ENCODE peak calls at places on chromosomes 2 and 18, in nine cellular contexts. T is mesothelial cell of epicardium; I is neural crest cell; J is T47D; A is right cardiac atrium; Z is stimulated activated CD4-positive, alpha-beta T cell treated with anti-CD3 and anti-CD28 coated beads, Interleukin-4, amount 100 ng/mL, for 48 hours; V is CD4-positive, alpha-beta T cell; K is mucosa of gallbladder; X is EL. Q is an unnamed sample.

GRCh38 chr2:34627003-34627402 is 1027.9 kb upstream of the FAM98A start:
- DNase-seq in T (no peak), I (no peak), J (no peak), A (no peak), Z (no peak), V (no peak), K (peak), X (no peak), Q (no peak)

GRCh38 chr2:127415593-127416485 is 2.4 kb upstream of the PROC start:
- DNase-seq in T (peak), I (peak), J (peak), A (peak), Z (peak), V (peak), K (peak), X (no peak), Q (peak)

GRCh38 chr18:41444943-41445342 is 510.1 kb upstream of the PIK3C3 start:
- DNase-seq in T (no peak), I (no peak), J (no peak), A (no peak), Z (no peak), V (no peak), K (no peak), X (no peak), Q (no peak)

GRCh38 chr2:238274152-238274865 is 14.1 kb downstream of the PER2 start:
- DNase-seq in T (no peak), I (no peak), J (no peak), A (peak), Z (no peak), V (no peak), K (no peak), X (no peak), Q (no peak)

GRCh38 chr2:189954989-189955388 is 107.5 kb downstream of the MSTN start:
- DNase-seq in T (no peak), I (no peak), J (no peak), A (no peak), Z (no peak), V (no peak), K (no peak), X (no peak), Q (no peak)

GRCh38 chr2:85468704-85469349 is 50.3 kb downstream of the SH2D6 start:
- DNase-seq in T (no peak), I (no peak), J (peak), A (no peak), Z (no peak), V (no peak), K (peak), X (peak), Q (no peak)

GRCh38 chr2:233519787-233520611 is 46.6 kb downstream of the USP40 start:
- DNase-seq in T (no peak), I (no peak), J (no peak), A (no peak), Z (no peak), V (no peak), K (no peak), X (no peak), Q (no peak)

GRCh38 chr18:8084160-8084559 is 517.0 kb downstream of the PTPRM start:
- DNase-seq in T (no peak), I (peak), J (no peak), A (no peak), Z (no peak), V (no peak), K (peak), X (peak), Q (no peak)

GRCh38 chr2:105814291-105814940 is 69.7 kb downstream of the NCK2 start:
- DNase-seq in T (no peak), I (no peak), J (no peak), A (no peak), Z (no peak), V (no peak), K (no peak), X (no peak), Q (no peak)

GRCh38 chr2:8692783-8693768 is 11.2 kb downstream of the ID2 start:
- DNase-seq in T (peak), I (peak), J (peak), A (peak), Z (peak), V (peak), K (peak), X (no peak), Q (no peak)

Q was measured in CD8-positive, alpha-beta memory T cell.